ENCODE peak calls at places on chromosomes 11 and 22, in six cellular contexts. E is endothelial cell of umbilical vein, L is A549, N is stomach, X is NB4, K is K562. Q is an unnamed sample.
A peak's percentile ranks its signal among the peaks of the same experiment; 100 is the strongest.

GRCh38 chr11:8545698-8546366 is 48.2 kb downstream of the STK33 start:
- DNase-seq in E (no peak), L (no peak), N (no peak), X (peak; percentile 4), K (no peak), Q (no peak)

GRCh38 chr22:27046126-27046525 is 388.7 kb downstream of the MIAT start:
- DNase-seq in E (no peak), L (no peak), N (no peak), X (no peak), K (no peak), Q (no peak)

GRCh38 chr11:113894421-113894996 is 10.1 kb upstream of the HTR3B start:
- DNase-seq in E (no peak), L (no peak), N (no peak), X (peak; percentile 19), K (no peak), Q (no peak)

GRCh38 chr11:69010361-69010891 is 2.6 kb downstream of the MRGPRF start:
- DNase-seq in E (no peak), L (no peak), N (no peak), X (no peak), K (no peak), Q (no peak)

GRCh38 chr11:59615132-59615636 is 390 bp downstream of the OSBP start:
- DNase-seq in E (no peak), L (peak; percentile 39), N (peak; percentile 72), X (peak; percentile 43), K (no peak), Q (peak; percentile 76)

GRCh38 chr11:116687458-116688201 is 85.2 kb downstream of the BUD13 start:
- DNase-seq in E (no peak), L (no peak), N (no peak), X (no peak), K (no peak), Q (no peak)

GRCh38 chr22:49929553-49929979 is 11.1 kb downstream of the CRELD2 start:
- DNase-seq in E (no peak), L (no peak), N (peak; percentile 81), X (peak; percentile 66), K (peak; percentile 80), Q (peak; percentile 76)

GRCh38 chr22:48475661-48476345 is 1351.9 kb downstream of the BRD1 start:
- DNase-seq in E (no peak), L (no peak), N (no peak), X (no peak), K (no peak), Q (peak; percentile 56)

GRCh38 chr11:130400793-130401483 is 27.5 kb downstream of the ADAMTS8 start:
- DNase-seq in E (no peak), L (no peak), N (no peak), X (peak; percentile 77), K (no peak), Q (no peak)

GRCh38 chr11:68839953-68840641 is 1.6 kb downstream of the CPT1A start:
- DNase-seq in E (peak; percentile 79), L (no peak), N (no peak), X (peak; percentile 84), K (peak; percentile 37), Q (no peak)

GRCh38 chr11:43996318-43996717 is 51.5 kb upstream of the ACCSL start:
- DNase-seq in E (no peak), L (no peak), N (no peak), X (no peak), K (no peak), Q (no peak)

GRCh38 chr11:83827940-83828554 is 541.9 kb upstream of the CCDC90B start:
- DNase-seq in E (peak; percentile 43), L (peak; percentile 40), N (no peak), X (peak; percentile 68), K (peak; percentile 19), Q (no peak)

GRCh38 chr11:77530879-77531278 is 57.0 kb upstream of the PAK1 start:
- DNase-seq in E (no peak), L (no peak), N (no peak), X (no peak), K (no peak), Q (no peak)

GRCh38 chr22:47456031-47456430 is 693.6 kb downstream of the TBC1D22A start:
- DNase-seq in E (no peak), L (no peak), N (no peak), X (no peak), K (no peak), Q (no peak)

GRCh38 chr11:12079726-12080556 is 30.4 kb upstream of the MICAL2 start:
- DNase-seq in E (peak; percentile 95), L (peak; percentile 96), N (peak; percentile 50), X (no peak), K (no peak), Q (peak; percentile 23)

GRCh38 chr11:1267441-1268100 is 41.9 kb downstream of the TOLLIP start:
- DNase-seq in E (no peak), L (no peak), N (no peak), X (no peak), K (no peak), Q (no peak)

GRCh38 chr11:8403310-8403709 is 139.6 kb upstream of the LMO1 start:
- DNase-seq in E (peak; percentile 17), L (no peak), N (no peak), X (peak; percentile 22), K (no peak), Q (no peak)

GRCh38 chr22:38833061-38833460 is 10.8 kb downstream of the NPTXR start:
- DNase-seq in E (no peak), L (no peak), N (no peak), X (no peak), K (no peak), Q (peak; percentile 22)

GRCh38 chr11:123122341-123122740 is 60.4 kb upstream of the HSPA8 start:
- DNase-seq in E (no peak), L (peak; percentile 50), N (no peak), X (peak; percentile 37), K (no peak), Q (no peak)

GRCh38 chr22:44261861-44262595 is 50.7 kb downstream of the SHISAL1 start:
- DNase-seq in E (no peak), L (no peak), N (no peak), X (no peak), K (no peak), Q (peak; percentile 35)

GRCh38 chr22:49297286-49297870 is 530.3 kb downstream of the BRD1 start:
- DNase-seq in E (no peak), L (no peak), N (peak; percentile 10), X (no peak), K (no peak), Q (no peak)

GRCh38 chr11:67024410-67024809 is 1.5 kb downstream of the SYT12 start:
- DNase-seq in E (no peak), L (no peak), N (no peak), X (peak; percentile 89), K (no peak), Q (no peak)

GRCh38 chr11:62830904-62831519 is 839 bp downstream of the STX5 start:
- DNase-seq in E (no peak), L (no peak), N (no peak), X (peak; percentile 86), K (no peak), Q (no peak)

GRCh38 chr11:917426-917825 is 6.8 kb upstream of the CHID1 start:
- DNase-seq in E (no peak), L (no peak), N (no peak), X (no peak), K (no peak), Q (no peak)

GRCh38 chr11:94330789-94331188 is 26.4 kb downstream of the IZUMO1R start:
- DNase-seq in E (no peak), L (no peak), N (no peak), X (no peak), K (no peak), Q (no peak)

DNA sequence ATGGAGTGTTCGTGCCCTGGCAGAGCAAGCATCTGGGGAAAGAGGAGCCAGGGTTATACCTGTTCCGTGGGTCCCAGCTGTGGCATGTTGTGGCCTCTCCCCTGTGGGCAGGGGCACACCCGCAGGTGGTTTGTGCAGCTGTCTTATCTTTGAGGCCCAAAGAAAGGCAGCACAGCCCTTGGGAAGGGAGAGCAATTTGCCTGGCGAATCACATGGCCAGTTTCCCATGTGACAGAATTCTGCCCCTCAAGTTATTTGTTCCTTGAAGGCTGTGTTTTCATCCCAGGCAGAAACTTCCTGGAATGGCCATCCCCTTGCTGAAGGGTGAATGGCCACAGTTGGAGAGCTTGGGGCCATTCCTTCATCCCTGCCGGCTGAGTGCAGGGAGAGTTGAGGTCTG is 16.4 kb upstream of the COX8A start:
- DNase-seq in E (no peak), L (no peak), N (no peak), X (no peak), K (no peak), Q (no peak)
- TF ChIP-seq POLR2A in E (no peak), L (no peak), N (no peak), X (no peak), K (no peak), Q (no peak)

GRCh38 chr11:6541356-6541755 is 44.3 kb downstream of the DNHD1 start:
- DNase-seq in E (no peak), L (no peak), N (no peak), X (no peak), K (no peak), Q (no peak)
- TF ChIP-seq POLR2A in E (no peak), L (no peak), N (no peak), X (no peak), K (no peak), Q (no peak)

GRCh38 chr11:75554258-75555022 is 7.6 kb upstream of the SERPINH1 start:
- DNase-seq in E (peak; percentile 99), L (no peak), N (peak; percentile 67), X (no peak), K (peak; percentile 74), Q (peak; percentile 66)
- TF ChIP-seq POLR2A in E (peak; percentile 38), L (no peak), N (no peak), X (no peak), K (peak; percentile 25), Q (peak; percentile 30)

GRCh38 chr11:65960824-65961266 is 689 bp upstream of the SART1 start:
- DNase-seq in E (no peak), L (no peak), N (no peak), X (no peak), K (peak; percentile 67), Q (no peak)

GRCh38 chr11:65958306-65958705 is 3.2 kb upstream of the SART1 start:
- DNase-seq in E (no peak), L (no peak), N (no peak), X (peak; percentile 57), K (no peak), Q (no peak)

GRCh38 chr11:65962136-65962564 is 616 bp downstream of the SART1 start:
- DNase-seq in E (no peak), L (no peak), N (no peak), X (no peak), K (no peak), Q (no peak)

GRCh38 chr11:65958774-65959420 is 2.6 kb upstream of the SART1 start:
- DNase-seq in E (no peak), L (no peak), N (no peak), X (no peak), K (no peak), Q (no peak)

GRCh38 chr11:65961267-65962135 is at the start of gene SART1:
- DNase-seq in E (peak; percentile 99), L (peak; percentile 98), N (peak; percentile 97), X (peak; percentile 99), K (peak; percentile 96), Q (peak; percentile 98)
- TF ChIP-seq POLR2A in E (peak; percentile 98), L (peak; percentile 64), N (no peak), X (peak; percentile 96), K (peak; percentile 96), Q (peak; percentile 72)

DNA sequence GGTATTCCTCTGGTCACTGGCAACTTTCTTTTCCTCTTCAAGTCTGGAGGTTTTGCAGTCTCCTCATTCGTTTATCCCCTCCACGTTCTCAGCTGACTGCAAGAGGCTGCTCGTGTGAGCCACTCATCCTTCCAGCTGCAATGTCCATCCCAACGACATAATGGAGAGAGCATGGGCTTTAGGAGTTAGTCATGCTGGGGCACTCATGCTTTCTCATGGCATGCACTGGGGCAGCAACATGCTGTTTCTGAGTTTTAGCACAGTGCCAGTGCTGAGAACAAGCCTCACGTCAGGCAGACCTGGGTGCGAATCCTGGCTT is 7.1 kb downstream of the DCPS start:
- DNase-seq in E (no peak), L (no peak), N (no peak), X (peak; percentile 50), K (no peak), Q (no peak)
- TF ChIP-seq POLR2A in E (no peak), L (no peak), N (no peak), X (no peak), K (no peak), Q (no peak)